ENCODE peak calls at places on chromosomes 16 and 17, in six cellular contexts. M, W, A, G, V and R are unnamed samples.

GRCh38 chr16:56771558-56772279 is 41.8 kb downstream of the NUP93 start:
- DNase-seq in M (no peak), A (no peak), V (no peak), G (no peak), W (no peak), R (no peak)

GRCh38 chr16:3661311-3661710 is 6.8 kb downstream of the DNASE1 start:
- DNase-seq in G (no peak), W (no peak), M (no peak), V (no peak), A (no peak), R (no peak)

GRCh38 chr16:68506331-68507053 is 32.6 kb upstream of the ZFP90 start:
- DNase-seq in V (no peak), M (no peak), A (no peak), G (no peak), W (no peak), R (no peak)

GRCh38 chr16:31050280-31051030 is 17.1 kb downstream of the STX4 start:
- DNase-seq in V (no peak), G (no peak), M (no peak), A (no peak), W (no peak), R (no peak)

GRCh38 chr17:79790805-79791353 is 6.0 kb downstream of the CBX8 start:
- DNase-seq in V (no peak), A (peak), G (no peak), M (no peak), W (no peak), R (no peak)

GRCh38 chr17:47989159-47989558 is 18.2 kb downstream of the CDK5RAP3 start:
- DNase-seq in M (no peak), G (no peak), W (no peak), A (no peak), V (no peak), R (no peak)

GRCh38 chr17:337866-338265 is 14.7 kb downstream of the RPH3AL start:
- DNase-seq in V (no peak), W (peak), M (no peak), G (no peak), A (no peak), R (no peak)

GRCh38 chr17:80307994-80308671 is 47.5 kb downstream of the RNF213 start:
- DNase-seq in G (no peak), M (no peak), W (no peak), A (peak), V (no peak), R (no peak)

GRCh38 chr16:70805787-70806186 is 4.8 kb upstream of the VAC14 start:
- DNase-seq in W (no peak), M (no peak), A (no peak), G (no peak), V (no peak), R (no peak)

GRCh38 chr16:49462989-49463371 is 89.4 kb downstream of the C16orf78 start:
- DNase-seq in V (no peak), A (no peak), W (no peak), M (no peak), G (no peak), R (no peak)

GRCh38 chr17:81018044-81018802 is 16.7 kb upstream of the BAIAP2 start:
- DNase-seq in V (no peak), A (no peak), G (peak), W (peak), M (no peak), R (peak)

GRCh38 chr17:73580311-73580710 is 63.9 kb downstream of the SDK2 start:
- DNase-seq in A (no peak), W (no peak), V (no peak), G (no peak), M (no peak), R (no peak)

GRCh38 chr16:89397331-89397861 is 93.0 kb downstream of the ANKRD11 start:
- DNase-seq in V (no peak), A (no peak), M (no peak), W (no peak), G (no peak), R (no peak)

GRCh38 chr16:73093146-73094144 is 45.5 kb upstream of the ZFHX3 start:
- DNase-seq in A (peak), V (no peak), W (no peak), G (no peak), M (no peak), R (no peak)

GRCh38 chr17:57130708-57131461 is 45.8 kb downstream of the AKAP1 start:
- DNase-seq in V (peak), M (peak), G (peak), W (peak), A (peak), R (peak)

GRCh38 chr16:84557059-84557458 is 52.6 kb upstream of the MEAK7 start:
- DNase-seq in A (no peak), M (no peak), G (no peak), V (no peak), W (no peak), R (no peak)

GRCh38 chr17:76304226-76305134 is 3.6 kb downstream of the QRICH2 start:
- DNase-seq in A (peak), V (no peak), M (no peak), G (no peak), W (no peak), R (no peak)

GRCh38 chr17:78038748-78039288 is 80.3 kb downstream of the TNRC6C start:
- DNase-seq in W (no peak), A (no peak), G (no peak), M (no peak), V (no peak), R (no peak)
- TF ChIP-seq POLR2AphosphoS5 in W (no peak), A (no peak), G (no peak), M (no peak), V (no peak), R (no peak)

DNA sequence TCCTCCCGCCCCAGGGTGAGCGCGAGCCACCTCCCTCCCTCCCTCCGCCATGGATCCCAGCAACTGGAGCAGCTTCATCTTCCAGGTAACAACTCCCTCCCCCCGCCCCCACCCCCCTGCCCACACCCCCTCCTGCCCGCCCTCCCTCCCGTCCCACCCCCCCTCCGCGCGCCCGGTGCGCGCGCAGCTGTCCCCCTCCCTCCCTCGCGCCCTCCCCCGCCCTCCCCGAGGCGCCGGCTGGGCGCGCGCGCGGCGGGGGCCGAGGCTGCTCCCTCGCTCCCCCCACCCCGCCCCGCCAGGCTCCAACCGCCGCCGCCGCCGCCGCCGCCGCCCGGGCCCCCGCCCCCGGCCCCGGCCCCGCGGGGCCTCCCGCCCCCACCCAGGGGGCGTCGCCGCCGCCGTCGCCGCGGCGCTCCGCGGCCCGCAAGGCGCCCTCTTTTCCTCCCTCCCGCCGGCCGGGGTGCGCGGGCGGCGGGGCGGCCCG is at the start of gene MAZ:
- DNase-seq in A (peak), V (no peak), W (no peak), G (peak), M (no peak), R (no peak)
- TF ChIP-seq GABPA in A (no peak), V (no peak), W (no peak), G (no peak), M (no peak), R (no peak)

GRCh38 chr16:819336-819735 is 18.8 kb upstream of the GNG13 start:
- DNase-seq in V (no peak), G (no peak), A (no peak), W (no peak), M (no peak), R (no peak)
- TF ChIP-seq POLR2AphosphoS5 in V (no peak), G (no peak), A (no peak), W (no peak), M (no peak), R (no peak)

GRCh38 chr17:17876959-17877547 is 40.3 kb upstream of the SREBF1 start:
- DNase-seq in V (no peak), A (no peak), G (no peak), M (no peak), W (no peak), R (no peak)
- TF ChIP-seq GABPA in V (no peak), A (no peak), G (no peak), M (no peak), W (no peak), R (no peak)

GRCh38 chr16:86513471-86514277 is 3.3 kb downstream of the FOXF1 start:
- DNase-seq in A (no peak), M (no peak), W (no peak), V (no peak), G (no peak), R (no peak)
- TF ChIP-seq POLR2AphosphoS5 in A (no peak), M (no peak), W (no peak), V (no peak), G (no peak), R (no peak)

DNA sequence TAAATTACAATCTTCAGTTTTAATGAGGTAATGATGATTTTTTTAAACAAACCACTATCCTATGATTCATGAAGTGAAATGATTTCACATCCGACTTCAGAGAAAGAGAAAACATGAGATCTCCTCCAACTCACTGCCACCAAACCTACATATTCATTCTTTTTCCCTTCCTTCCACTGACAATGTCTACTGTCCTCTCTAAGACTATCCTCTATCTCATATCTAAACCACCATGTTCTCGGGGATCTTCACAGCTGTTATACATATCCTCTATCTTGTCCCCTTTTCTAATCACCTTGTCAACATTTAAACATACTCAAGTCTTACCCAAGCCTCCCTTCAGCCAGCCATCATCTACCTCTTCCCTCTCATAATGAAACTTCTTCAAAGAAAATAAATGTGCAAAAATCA is 53.5 kb downstream of the SMURF2 start:
- DNase-seq in V (no peak), A (no peak), W (no peak), G (no peak), M (no peak), R (no peak)
- TF ChIP-seq GABPA in V (no peak), A (no peak), W (no peak), G (no peak), M (no peak), R (no peak)

GRCh38 chr16:87952751-87953150 is 1.5 kb downstream of the BANP start:
- DNase-seq in M (no peak), V (no peak), W (no peak), A (no peak), G (no peak), R (no peak)

GRCh38 chr16:87954361-87954760 is 3.1 kb downstream of the BANP start:
- DNase-seq in G (no peak), V (no peak), A (no peak), W (no peak), M (no peak), R (peak)

GRCh38 chr16:87950765-87951549 is at the start of gene BANP:
- DNase-seq in G (peak), A (peak), W (peak), V (peak), M (peak), R (peak)

GRCh38 chr16:87953308-87954208 is 2.3 kb downstream of the BANP start:
- DNase-seq in G (no peak), M (no peak), V (no peak), A (no peak), W (no peak), R (no peak)

DNA sequence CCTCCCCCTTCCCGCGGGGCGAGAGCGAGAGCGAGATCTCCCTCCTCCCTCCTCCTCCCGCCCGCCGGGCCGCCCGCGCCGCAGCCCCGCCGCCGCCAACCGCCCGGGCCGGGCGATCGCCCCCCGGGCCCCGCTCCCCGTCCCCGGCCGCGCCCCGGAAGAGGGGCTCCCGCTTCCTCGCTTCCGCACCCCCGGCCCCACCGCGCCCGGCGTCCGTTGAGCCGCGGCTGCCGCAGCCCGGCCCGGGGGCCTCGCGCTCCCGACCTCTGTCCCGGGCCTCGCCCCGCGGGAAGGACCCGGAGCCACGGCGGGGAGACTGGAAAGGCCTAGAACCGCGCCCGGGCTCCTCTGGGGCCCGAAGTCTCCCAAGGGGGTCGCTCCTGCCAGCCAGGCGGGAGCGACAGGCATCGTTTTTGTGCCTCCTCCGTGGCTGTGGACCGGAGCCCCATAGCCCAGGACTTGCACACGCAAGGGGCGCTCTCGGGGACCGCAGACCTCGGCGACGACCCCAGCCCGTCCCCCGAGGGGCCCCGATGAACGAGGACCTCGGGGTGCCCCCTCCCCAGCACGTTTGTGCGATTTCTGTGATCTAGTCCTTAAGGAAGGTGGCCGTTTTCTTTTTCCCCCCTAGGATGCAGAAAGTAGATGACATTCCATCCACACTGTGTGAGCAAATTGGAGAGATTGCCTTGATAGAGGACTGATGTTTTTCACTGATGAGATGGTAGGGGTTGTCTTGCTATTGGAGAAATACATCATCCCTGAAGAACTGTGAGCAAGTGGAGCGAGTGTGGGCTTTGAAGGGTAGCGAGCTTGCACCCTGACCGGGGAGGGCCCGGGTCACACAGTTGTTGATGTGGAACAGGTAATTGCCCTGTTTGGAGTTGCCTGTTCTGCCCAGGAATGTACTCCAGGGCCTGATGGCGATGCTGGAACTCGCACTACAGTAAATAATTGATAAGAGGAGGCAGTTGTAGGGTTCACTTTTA is 610 bp downstream of the BANP start:
- DNase-seq in A (peak), M (no peak), G (peak), W (no peak), V (peak), R (no peak)
- TF ChIP-seq POLR2AphosphoS5 in A (peak), M (no peak), G (no peak), W (no peak), V (peak), R (no peak)

GRCh38 chr17:19644493-19645210 is 3.9 kb upstream of the ALDH3A2 start:
- DNase-seq in A (no peak), M (no peak), V (no peak), W (no peak), G (no peak), R (no peak)

GRCh38 chr17:19645608-19646250 is 2.8 kb upstream of the ALDH3A2 start:
- DNase-seq in M (no peak), W (no peak), V (peak), G (peak), A (peak), R (peak)

GRCh38 chr17:19646788-19647696 is 1.5 kb upstream of the ALDH3A2 start:
- DNase-seq in G (no peak), A (no peak), W (no peak), M (no peak), V (peak), R (no peak)

GRCh38 chr17:19641687-19642372 is 6.7 kb upstream of the ALDH3A2 start:
- DNase-seq in M (no peak), G (no peak), W (no peak), V (no peak), A (no peak), R (no peak)

GRCh38 chr17:19642373-19642893 is 6.1 kb upstream of the ALDH3A2 start:
- DNase-seq in A (no peak), M (no peak), V (no peak), G (no peak), W (no peak), R (no peak)
- TF ChIP-seq GABPA in A (no peak), M (no peak), V (no peak), G (no peak), W (no peak), R (no peak)